ENCODE peak calls at places on chromosomes 6 and 20, in six cellular contexts. P is endothelial cell; O is CD8-positive, alpha-beta memory T cell; G is stimulated activated CD4-positive, alpha-beta T cell treated with anti-CD3 and anti-CD28 coated beads, Interleukin-15, amount 100 ng/mL, for 48 hours; J is GM12865; A is MV-4-11. L is an unnamed sample.

GRCh38 chr6:139680819-139681218 is 306.4 kb upstream of the CITED2 start:
- DNase-seq in P (no peak), O (no peak), G (no peak), J (no peak), A (no peak), L (no peak)

GRCh38 chr6:111888928-111889696 is 15.9 kb upstream of the FYN start:
- DNase-seq in P (peak), O (no peak), G (no peak), J (no peak), A (no peak), L (peak)

GRCh38 chr6:157235600-157236039 is 87.7 kb downstream of the TMEM242 start:
- DNase-seq in P (peak), O (peak), G (peak), J (no peak), A (peak), L (peak)

GRCh38 chr20:20017852-20018245 is 687 bp downstream of the NAA20 start:
- DNase-seq in P (no peak), O (peak), G (no peak), J (peak), A (no peak), L (no peak)

GRCh38 chr6:139337830-139338229 is 36.6 kb downstream of the CITED2 start:
- DNase-seq in P (no peak), O (no peak), G (no peak), J (no peak), A (peak), L (no peak)

GRCh38 chr6:127207591-127208120 is 59.0 kb upstream of the RNF146 start:
- DNase-seq in P (no peak), O (no peak), G (no peak), J (no peak), A (peak), L (no peak)

GRCh38 chr6:146944809-146945208 is 259.4 kb upstream of the STXBP5 start:
- DNase-seq in P (no peak), O (no peak), G (no peak), J (no peak), A (no peak), L (no peak)

GRCh38 chr20:62321521-62321948 is 18.7 kb downstream of the ADRM1 start:
- DNase-seq in P (no peak), O (no peak), G (no peak), J (peak), A (no peak), L (no peak)

GRCh38 chr6:52511572-52512151 is 65.2 kb downstream of the TRAM2 start:
- DNase-seq in P (no peak), O (no peak), G (no peak), J (no peak), A (no peak), L (no peak)

GRCh38 chr6:155219858-155220301 is 43.9 kb upstream of the CLDN20 start:
- DNase-seq in P (no peak), O (no peak), G (no peak), J (no peak), A (no peak), L (no peak)

GRCh38 chr6:110826236-110827129 is 11.2 kb upstream of the CDK19 start:
- DNase-seq in P (no peak), O (no peak), G (no peak), J (no peak), A (peak), L (no peak)

GRCh38 chr6:144834426-144835038 is 549.4 kb downstream of the UTRN start:
- DNase-seq in P (no peak), O (no peak), G (no peak), J (no peak), A (no peak), L (no peak)

GRCh38 chr20:8215516-8215915 is 83.5 kb downstream of the PLCB1 start:
- DNase-seq in P (no peak), O (no peak), G (no peak), J (no peak), A (no peak), L (no peak)

GRCh38 chr6:142810952-142811514 is 133.9 kb downstream of the HIVEP2 start:
- DNase-seq in P (no peak), O (no peak), G (no peak), J (peak), A (no peak), L (no peak)

GRCh38 chr6:128532827-128533226 is 12.4 kb upstream of the PTPRK start:
- DNase-seq in P (no peak), O (no peak), G (no peak), J (no peak), A (no peak), L (no peak)

GRCh38 chr6:131216277-131216676 is 81.0 kb downstream of the AKAP7 start:
- DNase-seq in P (no peak), O (no peak), G (no peak), J (no peak), A (no peak), L (no peak)

GRCh38 chr6:65999288-65999791 is 292.3 kb upstream of the EYS start:
- DNase-seq in P (no peak), O (no peak), G (no peak), J (no peak), A (no peak), L (no peak)

GRCh38 chr20:48784273-48784641 is 43.5 kb downstream of the PREX1 start:
- DNase-seq in P (no peak), O (no peak), G (no peak), J (peak), A (peak), L (no peak)

GRCh38 chr6:20377623-20378265 is 23.9 kb upstream of the E2F3 start:
- DNase-seq in P (no peak), O (no peak), G (no peak), J (peak), A (no peak), L (no peak)

GRCh38 chr6:141394125-141394536 is 738.6 kb upstream of the GJE1 start:
- DNase-seq in P (no peak), O (no peak), G (no peak), J (no peak), A (no peak), L (no peak)

GRCh38 chr6:165308926-165309731 is at the start of gene C6orf118:
- DNase-seq in P (peak), O (no peak), G (no peak), J (no peak), A (peak), L (peak)

GRCh38 chr20:46130534-46130933 is 12.4 kb downstream of the CD40 start:
- DNase-seq in P (no peak), O (no peak), G (no peak), J (peak), A (no peak), L (no peak)

GRCh38 chr6:133548409-133548808 is 307.3 kb downstream of the EYA4 start:
- DNase-seq in P (no peak), O (no peak), G (no peak), J (no peak), A (no peak), L (no peak)

GRCh38 chr20:64101731-64102621 is 5.4 kb downstream of the NPBWR2 start:
- DNase-seq in P (peak), O (peak), G (peak), J (peak), A (no peak), L (peak)

GRCh38 chr6:105322499-105323231 is 80.2 kb downstream of the PREP start:
- DNase-seq in P (no peak), O (no peak), G (no peak), J (no peak), A (no peak), L (no peak)

GRCh38 chr20:23412026-23412425 is 9.3 kb downstream of the NAPB start:
- DNase-seq in P (no peak), O (no peak), G (no peak), J (no peak), A (no peak), L (no peak)

GRCh38 chr6:106525111-106525884 is 104.0 kb downstream of the RTN4IP1 start:
- DNase-seq in P (no peak), O (peak), G (no peak), J (peak), A (no peak), L (no peak)

GRCh38 chr6:111683749-111684267 is 78.1 kb upstream of the TRAF3IP2 start:
- DNase-seq in P (no peak), O (peak), G (no peak), J (no peak), A (no peak), L (no peak)

GRCh38 chr6:113701552-113702254 is 155.4 kb upstream of the MARCKS start:
- DNase-seq in P (no peak), O (no peak), G (no peak), J (no peak), A (no peak), L (no peak)

GRCh38 chr6:168778201-168778600 is 337.2 kb downstream of the SMOC2 start:
- DNase-seq in P (no peak), O (no peak), G (no peak), J (no peak), A (no peak), L (no peak)

GRCh38 chr6:93036835-93037234 is 382.5 kb downstream of the EPHA7 start:
- DNase-seq in P (no peak), O (no peak), G (no peak), J (peak), A (peak), L (no peak)

GRCh38 chr20:10433014-10433622 is 904 bp downstream of the MKKS start:
- DNase-seq in P (no peak), O (no peak), G (no peak), J (peak), A (no peak), L (no peak)

GRCh38 chr6:56803594-56803993 is 151.3 kb upstream of the BEND6 start:
- DNase-seq in P (no peak), O (no peak), G (no peak), J (no peak), A (no peak), L (no peak)

GRCh38 chr20:63488331-63489251 is 10.3 kb downstream of the EEF1A2 start:
- DNase-seq in P (no peak), O (no peak), G (no peak), J (no peak), A (no peak), L (peak)

GRCh38 chr20:51402201-51402600 is 140.3 kb downstream of the NFATC2 start:
- DNase-seq in P (no peak), O (peak), G (no peak), J (peak), A (peak), L (no peak)

GRCh38 chr6:27891300-27891913 is 20.8 kb downstream of the OR2B2 start:
- DNase-seq in P (no peak), O (no peak), G (no peak), J (no peak), A (no peak), L (no peak)

GRCh38 chr6:145732788-145733187 is 2.5 kb downstream of the EPM2A start:
- DNase-seq in P (no peak), O (no peak), G (no peak), J (no peak), A (no peak), L (no peak)

GRCh38 chr20:53364617-53365016 is 229.0 kb downstream of the ZNF217 start:
- DNase-seq in P (no peak), O (no peak), G (no peak), J (no peak), A (no peak), L (no peak)

GRCh38 chr20:62314711-62315302 is 12.0 kb downstream of the ADRM1 start:
- DNase-seq in P (no peak), O (no peak), G (no peak), J (no peak), A (no peak), L (no peak)

GRCh38 chr6:108868551-108869145 is 20.4 kb downstream of the ARMC2 start:
- DNase-seq in P (no peak), O (no peak), G (no peak), J (no peak), A (no peak), L (no peak)

L was measured in nephron progenitor cell.